ENCODE peak calls at places on chromosome 16, in four cellular contexts. D is sigmoid colon, C is transverse colon, A is suprapubic skin. L is an unnamed sample.
A peak's percentile ranks its signal among the peaks of the same experiment; 100 is the strongest.

GRCh38 chr16:67844441-67844840 is 2.3 kb upstream of the NUTF2 start:
- DNase-seq in A (no peak), C (no peak), D (no peak), L (no peak)

GRCh38 chr16:81488687-81489411 is 44.2 kb downstream of the CMIP start:
- DNase-seq in D (no peak), A (no peak), C (no peak), L (no peak)

GRCh38 chr16:87366288-87366687 is 17.3 kb downstream of the FBXO31 start:
- DNase-seq in A (no peak), D (no peak), C (peak; percentile 74), L (no peak)

GRCh38 chr16:21628772-21629171 is 23.6 kb downstream of the IGSF6 start:
- DNase-seq in C (no peak), D (no peak), A (no peak), L (no peak)

GRCh38 chr16:56600398-56600999 is 7.9 kb upstream of the MT2A start:
- DNase-seq in C (no peak), A (no peak), D (no peak), L (peak; percentile 55)

GRCh38 chr16:71919033-71919432 is 23.7 kb downstream of the IST1 start:
- DNase-seq in C (peak; percentile 22), D (no peak), A (no peak), L (no peak)

GRCh38 chr16:27220120-27220519 is 16.8 kb downstream of the KDM8 start:
- DNase-seq in A (no peak), C (no peak), D (no peak), L (no peak)

GRCh38 chr16:68324336-68324735 is 13.5 kb downstream of the PRMT7 start:
- DNase-seq in C (no peak), A (no peak), D (no peak), L (no peak)

GRCh38 chr16:77896357-77896972 is 108.1 kb downstream of the VAT1L start:
- DNase-seq in C (no peak), D (no peak), A (no peak), L (no peak)

GRCh38 chr16:80507538-80507937 is 33.3 kb upstream of the DYNLRB2 start:
- DNase-seq in A (peak; percentile 85), C (peak; percentile 23), D (no peak), L (no peak)

GRCh38 chr16:85167589-85168537 is 55.6 kb upstream of the CIBAR2 start:
- DNase-seq in D (no peak), C (no peak), A (no peak), L (no peak)

GRCh38 chr16:1537763-1538289 is 4.4 kb downstream of the TMEM204 start:
- DNase-seq in A (no peak), C (no peak), D (no peak), L (no peak)

GRCh38 chr16:12137344-12138094 is 161.0 kb downstream of the SNX29 start:
- DNase-seq in C (no peak), A (no peak), D (no peak), L (no peak)

GRCh38 chr16:456891-457483 is 31.5 kb downstream of the RAB11FIP3 start:
- DNase-seq in C (no peak), D (no peak), A (no peak), L (no peak)

GRCh38 chr16:89350701-89351380 is 133.3 kb downstream of the ZNF778 start:
- DNase-seq in A (no peak), C (no peak), D (no peak), L (no peak)

GRCh38 chr16:12976491-12976890 is 75.1 kb downstream of the SHISA9 start:
- DNase-seq in C (no peak), A (no peak), D (no peak), L (no peak)

GRCh38 chr16:67396159-67396774 is 3.0 kb upstream of the TPPP3 start:
- DNase-seq in D (peak; percentile 89), C (peak; percentile 92), A (no peak), L (peak; percentile 71)

GRCh38 chr16:12412252-12412651 is 391.4 kb downstream of the CPPED1 start:
- DNase-seq in D (no peak), A (no peak), C (no peak), L (no peak)

GRCh38 chr16:68992521-68992920 is 112.9 kb upstream of the HAS3 start:
- DNase-seq in A (no peak), D (no peak), C (no peak), L (peak; percentile 48)

GRCh38 chr16:77399066-77399465 is 35.8 kb downstream of the ADAMTS18 start:
- DNase-seq in C (no peak), D (no peak), A (no peak), L (no peak)

GRCh38 chr16:55370762-55371482 is 46.9 kb downstream of the IRX6 start:
- DNase-seq in D (peak; percentile 73), C (peak; percentile 15), A (peak; percentile 88), L (no peak)

GRCh38 chr16:333406-334094 is 19.0 kb downstream of the AXIN1 start:
- DNase-seq in D (no peak), A (no peak), C (no peak), L (no peak)

GRCh38 chr16:87297918-87298631 is 19.1 kb downstream of the C16orf95 start:
- DNase-seq in C (no peak), A (no peak), D (no peak), L (no peak)

GRCh38 chr16:17470002-17470870 is 524 bp downstream of the XYLT1 start:
- DNase-seq in C (peak; percentile 27), D (no peak), A (no peak), L (no peak)

GRCh38 chr16:17469011-17469741 is 1.6 kb downstream of the XYLT1 start:
- DNase-seq in D (no peak), A (no peak), C (peak; percentile 20), L (no peak)

GRCh38 chr16:17469742-17470001 is 1.1 kb downstream of the XYLT1 start:
- DNase-seq in D (no peak), A (no peak), C (no peak), L (no peak)

GRCh38 chr16:17471745-17472075 is 950 bp upstream of the XYLT1 start:
- DNase-seq in C (no peak), D (no peak), A (no peak), L (no peak)

GRCh38 chr16:17470871-17471744 is at the start of gene XYLT1:
- DNase-seq in D (peak; percentile 94), A (peak; percentile 89), C (peak; percentile 73), L (no peak)
- TF ChIP-seq POLR2AphosphoS5 in D (peak; percentile 43), A (no peak), C (no peak), L (no peak)

GRCh38 chr16:30377050-30377811 is 2.6 kb downstream of the MYL11 start:
- DNase-seq in D (no peak), A (no peak), C (no peak), L (no peak)
- TF ChIP-seq POLR2AphosphoS5 in D (no peak), A (no peak), C (no peak), L (no peak)

DNA sequence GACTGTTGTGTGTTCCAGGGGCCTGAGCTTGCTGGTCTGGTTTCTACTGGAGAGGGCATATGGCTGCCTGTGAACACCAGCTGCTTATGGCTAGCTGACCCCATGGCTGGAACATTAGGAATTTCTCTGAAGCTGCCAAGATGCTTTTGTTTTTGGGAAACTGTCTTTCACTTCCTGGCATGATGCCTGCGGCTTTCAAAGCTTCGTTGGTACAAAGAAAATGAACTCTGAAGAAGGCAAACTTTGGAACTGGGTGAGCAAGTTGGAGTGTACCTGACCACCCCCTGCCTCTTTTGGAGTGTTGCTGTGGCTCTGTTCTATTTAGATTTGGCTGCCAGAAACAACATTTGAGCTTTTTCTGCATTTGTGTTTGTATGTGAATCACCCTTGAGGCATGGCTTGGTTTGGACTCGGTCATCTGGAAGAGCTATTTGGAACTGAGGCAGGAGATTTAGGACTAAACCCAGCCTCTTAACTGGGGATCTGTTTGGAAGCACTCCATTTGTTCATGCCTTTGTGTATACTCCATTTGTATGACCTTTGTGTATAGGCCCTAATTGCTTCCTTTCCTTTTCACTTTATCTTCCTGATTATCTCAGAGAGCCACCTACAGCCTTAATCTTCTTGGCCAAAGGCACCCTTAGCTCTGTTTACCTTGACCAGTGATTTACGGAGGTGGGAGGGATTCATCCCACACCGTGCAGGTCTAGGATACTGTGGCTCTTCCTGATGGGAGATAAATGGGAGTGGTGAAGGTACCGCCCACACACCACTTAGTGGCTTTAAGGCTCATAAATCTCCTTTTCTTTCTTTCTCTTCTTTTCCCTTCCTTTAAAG is 7.2 kb upstream of the CPHXL start:
- DNase-seq in D (no peak), A (no peak), C (no peak), L (no peak)
- TF ChIP-seq POLR2AphosphoS5 in D (no peak), A (no peak), C (no peak), L (no peak)

DNA sequence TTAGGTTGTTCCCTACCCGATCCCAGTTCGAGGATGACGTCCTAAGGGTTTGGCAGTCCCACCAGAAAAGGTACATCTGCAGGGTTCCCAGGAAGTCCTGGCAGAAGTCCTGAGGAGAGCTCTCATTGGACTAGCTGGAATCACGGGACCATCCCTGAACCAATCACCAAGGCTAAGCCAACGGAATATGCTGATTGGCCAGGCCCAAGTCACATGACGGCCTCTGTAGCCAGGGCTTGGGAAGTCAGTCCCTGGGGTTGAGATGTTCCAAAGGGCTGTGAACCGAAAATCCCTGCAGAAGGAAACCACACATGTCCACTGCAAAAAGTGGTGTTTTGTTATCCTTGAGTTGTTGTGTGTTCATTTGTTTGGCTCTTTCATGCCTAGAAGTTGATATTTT is 68.2 kb upstream of the ZNF423 start:
- DNase-seq in C (no peak), A (no peak), D (peak; percentile 47), L (peak; percentile 27)
- TF ChIP-seq POLR2AphosphoS5 in C (no peak), A (no peak), D (no peak), L (no peak)

DNA sequence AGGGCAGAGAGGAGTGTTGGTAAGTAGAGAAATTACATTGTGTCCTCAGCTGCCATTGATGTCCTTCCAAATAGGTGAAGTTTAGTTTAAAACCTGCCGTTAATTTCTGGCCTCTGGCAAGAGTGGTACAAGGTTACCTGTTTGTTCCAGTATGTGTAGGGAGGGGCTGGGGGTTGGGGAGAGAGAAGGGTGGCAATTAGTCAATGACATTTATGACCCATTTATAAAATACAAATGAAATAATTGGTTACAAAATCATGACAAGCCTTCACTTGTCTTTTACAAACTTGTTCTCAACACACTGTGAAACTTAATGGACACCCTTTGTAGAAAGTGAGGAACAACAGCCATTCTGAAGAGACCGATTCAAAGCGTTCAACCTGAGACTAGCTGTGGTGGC is 281.0 kb downstream of the FTO start:
- DNase-seq in D (no peak), C (no peak), A (no peak), L (no peak)
- TF ChIP-seq POLR2AphosphoS5 in D (no peak), C (no peak), A (no peak), L (no peak)

DNA sequence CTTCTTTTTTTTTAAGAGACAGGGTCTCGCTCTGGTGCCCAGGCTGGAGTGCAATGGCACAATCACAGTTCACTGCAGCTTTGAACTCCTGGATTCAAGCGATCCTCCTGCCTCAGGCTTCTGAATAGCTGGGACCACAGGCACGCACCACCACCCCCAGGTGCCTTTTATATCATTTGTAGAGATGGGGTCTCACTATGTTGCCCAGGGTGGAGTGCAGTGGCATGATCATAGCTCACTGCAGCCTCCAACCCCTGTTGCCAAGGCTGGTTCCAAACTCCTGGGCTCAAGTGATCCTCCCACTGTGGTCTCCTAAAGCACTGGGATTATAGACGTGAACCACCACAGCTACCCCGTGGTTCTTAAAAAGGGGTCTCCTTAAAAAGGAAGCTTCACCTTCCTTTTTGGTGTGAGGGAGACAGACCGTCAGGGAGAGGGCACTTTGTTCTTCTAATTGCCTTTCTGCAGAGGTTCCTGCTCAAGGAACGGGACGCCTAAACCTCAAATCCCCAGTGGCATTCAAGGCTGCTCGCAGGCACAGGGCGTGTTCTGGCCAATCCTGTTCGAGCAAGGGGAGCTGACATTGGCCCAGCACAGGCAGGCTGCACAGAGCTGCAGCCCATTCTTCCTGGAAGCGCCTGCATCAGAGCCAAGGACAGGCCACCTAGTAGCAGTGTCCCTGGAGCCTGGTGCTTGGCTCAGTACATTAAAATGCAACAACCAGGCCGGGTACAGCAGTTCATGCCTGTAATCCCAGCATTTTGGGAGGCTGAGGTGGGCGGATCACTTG is 72.0 kb upstream of the CREBBP start:
- DNase-seq in A (peak; percentile 91), D (peak; percentile 90), C (peak; percentile 21), L (no peak)
- TF ChIP-seq POLR2AphosphoS5 in A (peak; percentile 17), D (no peak), C (no peak), L (no peak)

L was measured in HCT116.